ENCODE peak calls at places on chromosomes 2 and 18, in six cellular contexts. One of them, this sample, is unnamed.

GRCh38 chr2:124713969-124714368 is 688.9 kb downstream of the CNTNAP5 start:
- DNase-seq in adrenal gland: no peak
- DNase-seq in aorta: no peak
- DNase-seq in KG1: no peak
- DNase-seq in activated naive CD8-positive, alpha-beta T cell treated with anti-CD3 and anti-CD28 coated beads for 36 hours: no peak
- DNase-seq in heart right ventricle: no peak
- DNase-seq in this sample: no peak

GRCh38 chr2:7508220-7508943 is 591.2 kb downstream of the RNF144A start:
- DNase-seq in adrenal gland: no peak
- DNase-seq in aorta: no peak
- DNase-seq in KG1: no peak
- DNase-seq in activated naive CD8-positive, alpha-beta T cell treated with anti-CD3 and anti-CD28 coated beads for 36 hours: no peak
- DNase-seq in heart right ventricle: no peak
- DNase-seq in this sample: no peak

GRCh38 chr2:86037141-86037794 is 68.4 kb downstream of the POLR1A start:
- DNase-seq in adrenal gland: peak; percentile 59
- DNase-seq in aorta: peak; percentile 82
- DNase-seq in KG1: no peak
- DNase-seq in activated naive CD8-positive, alpha-beta T cell treated with anti-CD3 and anti-CD28 coated beads for 36 hours: peak; percentile 54
- DNase-seq in heart right ventricle: peak; percentile 79
- DNase-seq in this sample: peak; percentile 91

GRCh38 chr18:79932907-79933306 is 18.5 kb downstream of the SLC66A2 start:
- DNase-seq in adrenal gland: no peak
- DNase-seq in aorta: no peak
- DNase-seq in KG1: no peak
- DNase-seq in activated naive CD8-positive, alpha-beta T cell treated with anti-CD3 and anti-CD28 coated beads for 36 hours: no peak
- DNase-seq in heart right ventricle: no peak
- DNase-seq in this sample: no peak

GRCh38 chr2:151570191-151570590 is 160.5 kb downstream of the RIF1 start:
- DNase-seq in adrenal gland: no peak
- DNase-seq in aorta: no peak
- DNase-seq in KG1: no peak
- DNase-seq in activated naive CD8-positive, alpha-beta T cell treated with anti-CD3 and anti-CD28 coated beads for 36 hours: no peak
- DNase-seq in heart right ventricle: no peak
- DNase-seq in this sample: no peak

GRCh38 chr2:188551671-188552070 is 260.0 kb downstream of the GULP1 start:
- DNase-seq in adrenal gland: no peak
- DNase-seq in aorta: no peak
- DNase-seq in KG1: no peak
- DNase-seq in activated naive CD8-positive, alpha-beta T cell treated with anti-CD3 and anti-CD28 coated beads for 36 hours: no peak
- DNase-seq in heart right ventricle: no peak
- DNase-seq in this sample: no peak

GRCh38 chr18:78732273-78733210 is 247.1 kb upstream of the SALL3 start:
- DNase-seq in adrenal gland: no peak
- DNase-seq in aorta: no peak
- DNase-seq in KG1: no peak
- DNase-seq in activated naive CD8-positive, alpha-beta T cell treated with anti-CD3 and anti-CD28 coated beads for 36 hours: no peak
- DNase-seq in heart right ventricle: no peak
- DNase-seq in this sample: no peak

GRCh38 chr2:112433932-112434730 is 686 bp upstream of the RGPD8 start:
- DNase-seq in adrenal gland: no peak
- DNase-seq in aorta: no peak
- DNase-seq in KG1: no peak
- DNase-seq in activated naive CD8-positive, alpha-beta T cell treated with anti-CD3 and anti-CD28 coated beads for 36 hours: peak; percentile 6
- DNase-seq in heart right ventricle: no peak
- DNase-seq in this sample: peak; percentile 18

GRCh38 chr2:106293379-106293778 is 99.3 kb upstream of the UXS1 start:
- DNase-seq in adrenal gland: no peak
- DNase-seq in aorta: no peak
- DNase-seq in KG1: no peak
- DNase-seq in activated naive CD8-positive, alpha-beta T cell treated with anti-CD3 and anti-CD28 coated beads for 36 hours: no peak
- DNase-seq in heart right ventricle: no peak
- DNase-seq in this sample: no peak

GRCh38 chr2:19542796-19543195 is 184.4 kb upstream of the OSR1 start:
- DNase-seq in adrenal gland: no peak
- DNase-seq in aorta: no peak
- DNase-seq in KG1: no peak
- DNase-seq in activated naive CD8-positive, alpha-beta T cell treated with anti-CD3 and anti-CD28 coated beads for 36 hours: no peak
- DNase-seq in heart right ventricle: no peak
- DNase-seq in this sample: no peak

GRCh38 chr2:73112026-73112912 is 479 bp downstream of the RAB11FIP5 start:
- DNase-seq in adrenal gland: no peak
- DNase-seq in aorta: peak; percentile 55
- DNase-seq in KG1: no peak
- DNase-seq in activated naive CD8-positive, alpha-beta T cell treated with anti-CD3 and anti-CD28 coated beads for 36 hours: peak; percentile 37
- DNase-seq in heart right ventricle: no peak
- DNase-seq in this sample: no peak

GRCh38 chr2:122412360-122412759 is 656.9 kb downstream of the TSN start:
- DNase-seq in adrenal gland: no peak
- DNase-seq in aorta: no peak
- DNase-seq in KG1: no peak
- DNase-seq in activated naive CD8-positive, alpha-beta T cell treated with anti-CD3 and anti-CD28 coated beads for 36 hours: no peak
- DNase-seq in heart right ventricle: no peak
- DNase-seq in this sample: no peak